ENCODE peak calls at places on chromosomes 3 and 15, in four cellular contexts. One of them, this sample, is unnamed.

GRCh38 chr3:133466531-133467386 is 66.9 kb downstream of the BFSP2 start:
- DNase-seq in endothelial cell of umbilical vein: no peak
- DNase-seq in IMR-90: no peak
- DNase-seq in K562: no peak
- DNase-seq in this sample: no peak

GRCh38 chr3:184567924-184568590 is 6.5 kb downstream of the EPHB3 start:
- DNase-seq in endothelial cell of umbilical vein: no peak
- DNase-seq in IMR-90: no peak
- DNase-seq in K562: no peak
- DNase-seq in this sample: no peak

GRCh38 chr3:172317481-172317880 is 130.8 kb downstream of the GHSR start:
- DNase-seq in endothelial cell of umbilical vein: no peak
- DNase-seq in IMR-90: no peak
- DNase-seq in K562: no peak
- DNase-seq in this sample: no peak

GRCh38 chr15:82545478-82545877 is 5.2 kb upstream of the RPS17 start:
- DNase-seq in endothelial cell of umbilical vein: no peak
- DNase-seq in IMR-90: no peak
- DNase-seq in K562: no peak
- DNase-seq in this sample: no peak

GRCh38 chr15:99085413-99086326 is 19.2 kb upstream of the SYNM start:
- DNase-seq in endothelial cell of umbilical vein: no peak
- DNase-seq in IMR-90: peak; percentile 91
- DNase-seq in K562: no peak
- DNase-seq in this sample: no peak

GRCh38 chr3:16897254-16897926 is 12.6 kb downstream of the PLCL2 start:
- DNase-seq in endothelial cell of umbilical vein: no peak
- DNase-seq in IMR-90: peak; percentile 23
- DNase-seq in K562: no peak
- DNase-seq in this sample: no peak

GRCh38 chr3:129723558-129724324 is 117.3 kb upstream of the PLXND1 start:
- DNase-seq in endothelial cell of umbilical vein: peak; percentile 6
- DNase-seq in IMR-90: peak; percentile 89
- DNase-seq in K562: no peak
- DNase-seq in this sample: no peak

GRCh38 chr15:37099321-37100108 is 834 bp downstream of the MEIS2 start:
- DNase-seq in endothelial cell of umbilical vein: peak; percentile 46
- DNase-seq in IMR-90: peak; percentile 34
- DNase-seq in K562: peak; percentile 14
- DNase-seq in this sample: no peak

GRCh38 chr3:62169871-62170660 is 203.3 kb downstream of the FEZF2 start:
- DNase-seq in endothelial cell of umbilical vein: peak; percentile 74
- DNase-seq in IMR-90: peak; percentile 56
- DNase-seq in K562: no peak
- DNase-seq in this sample: no peak

GRCh38 chr3:35908366-35909232 is 269.3 kb downstream of the ARPP21 start:
- DNase-seq in endothelial cell of umbilical vein: peak; percentile 84
- DNase-seq in IMR-90: peak; percentile 70
- DNase-seq in K562: peak; percentile 44
- DNase-seq in this sample: no peak

GRCh38 chr3:47578691-47579632 is at the start of gene CSPG5:
- DNase-seq in endothelial cell of umbilical vein: no peak
- DNase-seq in IMR-90: no peak
- DNase-seq in K562: peak; percentile 80
- DNase-seq in this sample: no peak

GRCh38 chr3:64664397-64664796 is 23.4 kb downstream of the ADAMTS9 start:
- DNase-seq in endothelial cell of umbilical vein: no peak
- DNase-seq in IMR-90: no peak
- DNase-seq in K562: no peak
- DNase-seq in this sample: no peak

GRCh38 chr3:36542186-36542585 is 161.9 kb downstream of the STAC start:
- DNase-seq in endothelial cell of umbilical vein: no peak
- DNase-seq in IMR-90: no peak
- DNase-seq in K562: no peak
- DNase-seq in this sample: no peak

GRCh38 chr3:14989943-14990753 is 42.8 kb downstream of the NR2C2 start:
- DNase-seq in endothelial cell of umbilical vein: peak; percentile 43
- DNase-seq in IMR-90: no peak
- DNase-seq in K562: no peak
- DNase-seq in this sample: no peak

GRCh38 chr15:81411969-81412633 is 38.1 kb upstream of the TMC3 start:
- DNase-seq in endothelial cell of umbilical vein: no peak
- DNase-seq in IMR-90: no peak
- DNase-seq in K562: no peak
- DNase-seq in this sample: no peak

GRCh38 chr15:59400103-59400813 is 27.6 kb upstream of the MYO1E start:
- DNase-seq in endothelial cell of umbilical vein: no peak
- DNase-seq in IMR-90: no peak
- DNase-seq in K562: no peak
- DNase-seq in this sample: no peak

GRCh38 chr3:63168179-63168578 is 109.9 kb upstream of the SYNPR start:
- DNase-seq in endothelial cell of umbilical vein: no peak
- DNase-seq in IMR-90: no peak
- DNase-seq in K562: no peak
- DNase-seq in this sample: no peak

DNA sequence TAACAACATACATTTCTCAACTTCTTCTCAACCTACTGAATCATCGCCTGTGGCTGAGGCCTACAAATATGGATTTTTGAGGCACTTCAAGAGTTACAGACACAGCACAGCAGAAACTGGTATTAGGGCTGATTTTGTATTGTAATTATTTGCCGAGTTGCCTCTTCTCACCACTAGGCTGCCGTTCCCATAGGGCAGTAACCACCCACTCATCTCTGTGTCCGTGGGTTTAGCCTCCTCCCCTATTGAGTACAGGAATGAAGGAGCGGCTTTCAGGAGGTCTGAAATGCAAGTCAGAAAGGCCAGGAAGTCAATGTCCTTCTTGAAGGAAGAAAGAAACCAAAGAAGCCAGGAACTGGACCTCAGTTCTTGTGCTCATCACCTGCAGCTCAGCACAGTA is 220.8 kb downstream of the MTHFS start:
- DNase-seq in endothelial cell of umbilical vein: no peak
- DNase-seq in IMR-90: no peak
- DNase-seq in K562: no peak
- DNase-seq in this sample: no peak
- TF ChIP-seq CTCF in endothelial cell of umbilical vein: no peak
- TF ChIP-seq CTCF in IMR-90: no peak
- TF ChIP-seq CTCF in K562: no peak
- TF ChIP-seq CTCF in this sample: no peak

GRCh38 chr15:54719325-54719724 is 477.4 kb downstream of the RSL24D1 start:
- DNase-seq in endothelial cell of umbilical vein: no peak
- DNase-seq in IMR-90: no peak
- DNase-seq in K562: no peak
- DNase-seq in this sample: no peak
- H2AFZ ChIP-seq in endothelial cell of umbilical vein: no peak overlapping the region
- H2AFZ ChIP-seq in IMR-90: no peak overlapping the region
- H2AFZ ChIP-seq in K562: no peak overlapping the region
- H2AFZ ChIP-seq in this sample: no peak overlapping the region

DNA sequence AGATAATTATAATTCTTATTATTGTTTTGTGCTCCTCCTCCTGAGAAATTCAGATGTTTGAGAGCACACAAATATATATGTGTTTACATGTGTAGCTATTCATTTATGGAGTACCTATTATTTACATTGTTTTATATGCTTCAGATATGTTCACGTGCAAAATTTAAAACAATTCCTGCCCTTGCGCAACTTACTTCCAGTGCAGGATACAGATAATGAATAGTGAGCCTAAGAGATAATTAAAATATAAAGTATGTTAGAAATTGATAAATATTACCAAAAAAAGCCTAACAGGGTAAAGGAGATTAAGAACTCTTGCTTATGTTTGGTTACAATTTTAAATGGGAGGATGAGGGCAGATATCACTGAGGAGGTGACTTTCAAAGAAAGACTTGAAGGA is 81.7 kb upstream of the DPH6 start:
- DNase-seq in endothelial cell of umbilical vein: no peak
- DNase-seq in IMR-90: no peak
- DNase-seq in K562: no peak
- DNase-seq in this sample: no peak
- H3K9me1 ChIP-seq in endothelial cell of umbilical vein: no peaks in the 10 kb centered on the region
- H3K9me1 ChIP-seq in IMR-90: no peaks in the 10 kb centered on the region
- H3K9me1 ChIP-seq in K562: no peaks in the 10 kb centered on the region
- H3K9me1 ChIP-seq in this sample: no peaks in the 10 kb centered on the region

GRCh38 chr3:58473275-58473674 is 18.6 kb upstream of the KCTD6 start:
- DNase-seq in endothelial cell of umbilical vein: no peak
- DNase-seq in IMR-90: no peak
- DNase-seq in K562: no peak
- DNase-seq in this sample: no peak

GRCh38 chr3:58474967-58475578 is 16.8 kb upstream of the KCTD6 start:
- DNase-seq in endothelial cell of umbilical vein: no peak
- DNase-seq in IMR-90: no peak
- DNase-seq in K562: no peak
- DNase-seq in this sample: no peak

GRCh38 chr3:58471025-58471887 is 20.6 kb upstream of the KCTD6 start:
- DNase-seq in endothelial cell of umbilical vein: peak; percentile 49
- DNase-seq in IMR-90: peak; percentile 83
- DNase-seq in K562: peak; percentile 19
- DNase-seq in this sample: peak; percentile 21

GRCh38 chr3:58470363-58471024 is 21.4 kb upstream of the KCTD6 start:
- DNase-seq in endothelial cell of umbilical vein: no peak
- DNase-seq in IMR-90: no peak
- DNase-seq in K562: no peak
- DNase-seq in this sample: no peak

GRCh38 chr3:58474348-58474911 is 17.5 kb upstream of the KCTD6 start:
- DNase-seq in endothelial cell of umbilical vein: no peak
- DNase-seq in IMR-90: no peak
- DNase-seq in K562: no peak
- DNase-seq in this sample: no peak
- TF ChIP-seq CTCF in endothelial cell of umbilical vein: no peak
- TF ChIP-seq CTCF in IMR-90: no peak
- TF ChIP-seq CTCF in K562: no peak
- TF ChIP-seq CTCF in this sample: no peak

GRCh38 chr3:110157221-110157620 is 819.9 kb upstream of the DPPA4 start:
- DNase-seq in endothelial cell of umbilical vein: no peak
- DNase-seq in IMR-90: no peak
- DNase-seq in K562: no peak
- DNase-seq in this sample: no peak
- H2AFZ ChIP-seq in endothelial cell of umbilical vein: no peak overlapping the region
- H2AFZ ChIP-seq in IMR-90: no peak overlapping the region
- H2AFZ ChIP-seq in K562: no peak overlapping the region
- H2AFZ ChIP-seq in this sample: no peak overlapping the region

GRCh38 chr3:54941690-54942362 is 14.0 kb upstream of the LRTM1 start:
- DNase-seq in endothelial cell of umbilical vein: no peak
- DNase-seq in IMR-90: no peak
- DNase-seq in K562: no peak
- DNase-seq in this sample: no peak
- H3K9me1 ChIP-seq in endothelial cell of umbilical vein: no peaks in the 10 kb centered on the region
- H3K9me1 ChIP-seq in IMR-90: no peaks in the 10 kb centered on the region
- H3K9me1 ChIP-seq in K562: no peaks in the 10 kb centered on the region
- H3K9me1 ChIP-seq in this sample: no peaks in the 10 kb centered on the region

DNA sequence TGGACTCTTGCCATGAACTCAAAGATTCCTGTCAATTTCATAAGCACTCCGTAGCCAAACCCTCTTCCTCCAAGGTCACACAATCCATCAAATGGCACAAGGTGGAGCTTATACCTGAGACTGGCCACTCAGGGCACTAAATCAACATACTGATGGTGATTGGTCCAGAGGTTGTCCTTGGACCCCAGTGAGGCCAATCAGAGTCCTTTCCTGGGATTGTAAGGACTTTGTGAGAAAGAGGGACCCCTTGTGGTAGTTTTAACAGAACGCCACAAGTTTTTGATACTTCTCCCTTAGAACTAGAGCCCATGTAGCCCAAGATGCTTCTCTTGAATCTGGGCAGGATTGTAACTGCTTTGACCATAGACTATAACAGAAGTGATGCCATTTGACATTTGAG is 44.4 kb upstream of the LARS2 start:
- DNase-seq in endothelial cell of umbilical vein: no peak
- DNase-seq in IMR-90: peak; percentile 18
- DNase-seq in K562: peak; percentile 75
- DNase-seq in this sample: no peak
- TF ChIP-seq CTCF in endothelial cell of umbilical vein: no peak
- TF ChIP-seq CTCF in IMR-90: no peak
- TF ChIP-seq CTCF in K562: peak; percentile 46
- TF ChIP-seq CTCF in this sample: no peak

GRCh38 chr3:138916824-138917223 is 30.1 kb downstream of the FOXL2 start:
- DNase-seq in endothelial cell of umbilical vein: no peak
- DNase-seq in IMR-90: no peak
- DNase-seq in K562: no peak
- DNase-seq in this sample: no peak
- H2AFZ ChIP-seq in endothelial cell of umbilical vein: peak overlapping the region; percentile 46
- H2AFZ ChIP-seq in IMR-90: no peak overlapping the region
- H2AFZ ChIP-seq in K562: peak overlapping the region; percentile 60
- H2AFZ ChIP-seq in this sample: peak overlapping the region; percentile 47

DNA sequence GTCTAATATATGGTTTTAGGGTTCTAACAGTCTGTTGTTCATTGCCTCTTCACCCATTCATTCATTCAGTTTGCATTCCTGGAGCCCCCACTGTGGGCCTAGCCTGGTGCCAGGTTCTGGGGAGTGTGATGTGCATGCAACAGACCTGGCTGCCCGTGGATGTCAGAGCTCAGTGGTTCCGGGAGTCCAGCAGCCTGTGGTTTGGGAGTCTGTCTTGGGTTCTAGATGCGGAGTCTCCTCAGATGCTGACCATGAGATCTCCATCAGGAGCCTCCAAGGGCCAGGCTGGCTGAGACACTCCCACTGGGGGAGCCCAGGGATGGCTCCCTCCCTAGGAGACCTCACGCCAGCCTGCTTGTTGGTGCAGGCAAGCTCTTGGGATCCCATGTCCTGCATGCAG is 92.1 kb upstream of the SEC13 start:
- DNase-seq in endothelial cell of umbilical vein: no peak
- DNase-seq in IMR-90: no peak
- DNase-seq in K562: no peak
- DNase-seq in this sample: no peak
- H3K9me1 ChIP-seq in endothelial cell of umbilical vein: no peaks in the 10 kb centered on the region
- H3K9me1 ChIP-seq in IMR-90: peaks cover 4% of the 10 kb centered on the region
- H3K9me1 ChIP-seq in K562: no peaks in the 10 kb centered on the region
- H3K9me1 ChIP-seq in this sample: no peaks in the 10 kb centered on the region